ENCODE peak calls at places on chromosomes 11 and 22, in seven cellular contexts. G is endodermal cell, J is A549, T is endothelial cell, V is colonic mucosa, H is cardiac muscle cell, L is heart left ventricle. I is an unnamed sample.

GRCh38 chr11:128508785-128509518 is 78.4 kb downstream of the ETS1 start:
- DNase-seq in V (no peak), G (no peak), H (no peak), T (no peak), J (peak), L (no peak), I (no peak)

GRCh38 chr22:30718491-30718890 is 23.8 kb downstream of the OSBP2 start:
- DNase-seq in T (no peak), V (no peak), J (no peak), G (no peak), L (no peak), H (no peak), I (no peak)

GRCh38 chr22:47918276-47918928 is 1156.0 kb downstream of the TBC1D22A start:
- DNase-seq in H (no peak), V (no peak), J (no peak), T (no peak), L (no peak), G (no peak), I (no peak)

GRCh38 chr11:67616431-67617242 is 9.9 kb downstream of the NDUFV1 start:
- DNase-seq in J (no peak), T (no peak), L (no peak), V (no peak), G (peak), H (no peak), I (no peak)

GRCh38 chr22:45284705-45285305 is at the start of gene UPK3A:
- DNase-seq in G (peak), V (peak), T (peak), J (no peak), H (peak), L (peak), I (peak)

GRCh38 chr11:61587541-61587941 is 6.7 kb upstream of the SYT7 start:
- DNase-seq in H (peak), G (peak), J (no peak), T (peak), L (peak), V (peak), I (no peak)

GRCh38 chr11:116696381-116696941 is 76.3 kb downstream of the BUD13 start:
- DNase-seq in H (no peak), J (no peak), L (no peak), G (peak), T (no peak), V (peak), I (peak)

GRCh38 chr11:64250875-64251721 is at the start of gene PLCB3:
- DNase-seq in J (no peak), L (peak), T (peak), V (no peak), H (peak), G (peak), I (peak)

GRCh38 chr11:130063398-130063797 is 6.3 kb upstream of the APLP2 start:
- DNase-seq in G (no peak), J (no peak), T (no peak), H (no peak), V (no peak), L (no peak), I (no peak)

GRCh38 chr22:39474351-39474991 is 17.7 kb downstream of the MGAT3 start:
- DNase-seq in G (peak), L (no peak), V (peak), H (peak), T (no peak), J (no peak), I (no peak)

GRCh38 chr11:118275184-118275583 is 11.1 kb upstream of the MPZL2 start:
- DNase-seq in J (no peak), G (no peak), V (no peak), H (no peak), L (no peak), T (no peak), I (no peak)

GRCh38 chr22:42490244-42490832 is 29.3 kb downstream of the RRP7A start:
- DNase-seq in T (no peak), G (no peak), H (no peak), L (no peak), V (no peak), J (no peak), I (no peak)

GRCh38 chr22:42489000-42489399 is 30.6 kb downstream of the RRP7A start:
- DNase-seq in J (no peak), G (no peak), L (no peak), H (no peak), T (no peak), V (no peak), I (no peak)

DNA sequence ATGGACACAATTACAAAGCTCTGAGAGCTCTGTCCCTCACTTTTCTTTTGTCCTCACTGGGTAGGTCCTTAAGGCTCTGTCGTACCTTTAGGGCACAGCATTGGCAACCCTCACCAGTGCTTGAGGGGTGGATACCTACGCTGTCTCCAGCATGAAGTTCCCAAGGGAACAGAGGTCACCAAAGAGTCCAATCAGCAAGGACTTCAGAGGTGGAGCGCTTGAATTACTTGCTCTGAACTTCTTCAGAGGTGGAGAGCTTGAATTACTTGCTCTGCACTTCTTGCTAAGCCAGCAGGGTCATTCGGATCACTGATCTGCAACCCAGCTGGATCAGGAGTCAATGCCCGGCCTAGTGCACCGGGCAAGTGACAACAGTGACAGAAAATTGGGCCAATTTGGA is 35.1 kb downstream of the RRP7A start:
- DNase-seq in L (no peak), V (no peak), G (no peak), T (no peak), H (no peak), J (no peak), I (no peak)
- TF ChIP-seq CTCF in L (no peak), V (no peak), G (no peak), T (no peak), H (no peak), J (no peak), I (no peak)

GRCh38 chr11:102678022-102678421 is 27.5 kb downstream of the MMP27 start:
- DNase-seq in L (no peak), J (no peak), T (no peak), G (no peak), V (no peak), H (no peak), I (no peak)

GRCh38 chr11:102680945-102681344 is 24.6 kb downstream of the MMP27 start:
- DNase-seq in T (no peak), H (no peak), G (no peak), L (peak), V (no peak), J (no peak), I (no peak)

GRCh38 chr11:102685311-102685710 is 20.3 kb downstream of the MMP27 start:
- DNase-seq in H (no peak), T (no peak), J (no peak), V (no peak), L (no peak), G (no peak), I (no peak)

GRCh38 chr11:102685769-102686168 is 19.8 kb downstream of the MMP27 start:
- DNase-seq in V (no peak), L (no peak), J (no peak), T (no peak), G (no peak), H (no peak), I (no peak)

GRCh38 chr11:102683277-102683676 is 22.3 kb downstream of the MMP27 start:
- DNase-seq in T (no peak), H (no peak), J (peak), V (no peak), L (no peak), G (peak), I (no peak)
- TF ChIP-seq CTCF in T (no peak), H (no peak), J (no peak), V (no peak), L (no peak), G (peak), I (no peak)

GRCh38 chr11:43197357-43197756 is 114.4 kb upstream of the API5 start:
- DNase-seq in T (no peak), L (no peak), H (no peak), G (no peak), V (no peak), J (no peak), I (no peak)
- TF ChIP-seq CTCF in T (no peak), L (no peak), H (no peak), G (no peak), V (no peak), J (no peak), I (no peak)

GRCh38 chr11:111066861-111067260 is 178.7 kb upstream of the POU2AF2 start:
- DNase-seq in V (no peak), H (no peak), L (no peak), T (no peak), G (no peak), J (no peak), I (no peak)

GRCh38 chr11:111067994-111068393 is 177.5 kb upstream of the POU2AF2 start:
- DNase-seq in L (no peak), V (no peak), T (no peak), H (no peak), J (no peak), G (no peak), I (no peak)

GRCh38 chr11:111063711-111064110 is 181.8 kb upstream of the POU2AF2 start:
- DNase-seq in H (no peak), G (no peak), T (no peak), V (no peak), L (no peak), J (no peak), I (no peak)

GRCh38 chr11:111064118-111064517 is 181.4 kb upstream of the POU2AF2 start:
- DNase-seq in L (no peak), T (no peak), H (no peak), V (no peak), J (no peak), G (no peak), I (no peak)

DNA sequence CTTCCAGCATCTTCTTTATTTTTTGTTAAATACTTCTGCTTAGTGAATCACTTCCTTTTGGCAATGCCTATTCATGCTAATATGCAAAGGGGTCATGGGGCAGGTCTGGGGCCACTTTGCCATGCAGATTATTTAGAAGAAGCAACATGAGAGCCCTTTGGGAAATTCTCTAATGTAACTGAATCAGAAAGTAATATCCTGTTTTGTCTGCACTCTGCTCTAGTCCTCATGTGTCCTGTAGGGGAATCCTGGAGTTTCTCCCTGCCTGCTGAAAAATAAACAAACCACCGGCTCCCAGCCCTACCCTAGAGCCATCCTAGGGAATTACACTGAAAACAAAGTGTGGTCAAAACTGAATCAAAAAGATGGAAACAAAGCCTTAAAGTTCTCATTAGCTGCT is 176.4 kb upstream of the POU2AF2 start:
- DNase-seq in L (no peak), G (peak), V (no peak), T (no peak), H (no peak), J (peak), I (peak)
- TF ChIP-seq CTCF in L (no peak), G (peak), V (no peak), T (peak), H (peak), J (no peak), I (no peak)

GRCh38 chr11:79363261-79363660 is 77.6 kb downstream of the TENM4 start:
- DNase-seq in L (no peak), V (no peak), J (no peak), T (no peak), G (no peak), H (no peak), I (no peak)

GRCh38 chr11:79366218-79366617 is 74.6 kb downstream of the TENM4 start:
- DNase-seq in V (no peak), L (no peak), J (no peak), T (no peak), G (peak), H (no peak), I (no peak)

GRCh38 chr11:79362358-79362757 is 78.5 kb downstream of the TENM4 start:
- DNase-seq in T (no peak), L (no peak), G (no peak), H (no peak), V (no peak), J (no peak), I (no peak)

GRCh38 chr11:79363861-79364378 is 76.9 kb downstream of the TENM4 start:
- DNase-seq in H (no peak), V (no peak), L (no peak), T (no peak), G (no peak), J (no peak), I (no peak)

GRCh38 chr11:79362821-79363220 is 78.0 kb downstream of the TENM4 start:
- DNase-seq in V (no peak), G (no peak), H (no peak), L (no peak), T (no peak), J (no peak), I (no peak)
- TF ChIP-seq CTCF in V (no peak), G (no peak), H (no peak), L (no peak), T (no peak), J (no peak), I (no peak)